ENCODE peak calls at places on chromosome 9, in six cellular contexts. L is cardiac fibroblast; R is stimulated activated CD4-positive, alpha-beta T cell treated with anti-CD3 and anti-CD28 coated beads, Interleukin-4, amount 100 ng/mL, for 24 hours; Z is hypothalamus; K is T-helper 22 cell; B is mucosa of gallbladder. I is an unnamed sample.

GRCh38 chr9:77495834-77496671 is 152.1 kb downstream of the GNA14 start:
- DNase-seq in L (peak), R (no peak), Z (no peak), K (no peak), B (no peak), I (no peak)

GRCh38 chr9:90991953-90992352 is 190.3 kb downstream of the SYK start:
- DNase-seq in L (peak), R (no peak), Z (no peak), K (no peak), B (no peak), I (no peak)

GRCh38 chr9:105341784-105342183 is 97.3 kb downstream of the SLC44A1 start:
- DNase-seq in L (peak), R (no peak), Z (no peak), K (no peak), B (no peak), I (no peak)

GRCh38 chr9:107367727-107368502 is 84.8 kb downstream of the RAD23B start:
- DNase-seq in L (peak), R (no peak), Z (no peak), K (no peak), B (no peak), I (no peak)

GRCh38 chr9:127711226-127711701 is 4.2 kb downstream of the PTRH1 start:
- DNase-seq in L (no peak), R (no peak), Z (no peak), K (no peak), B (no peak), I (no peak)

GRCh38 chr9:122218070-122218884 is 10.5 kb downstream of the LHX6 start:
- DNase-seq in L (no peak), R (no peak), Z (no peak), K (no peak), B (no peak), I (no peak)

GRCh38 chr9:33076031-33076359 is 479 bp downstream of the SMU1 start:
- DNase-seq in L (no peak), R (no peak), Z (no peak), K (no peak), B (no peak), I (no peak)

GRCh38 chr9:126222363-126222834 is 104.2 kb upstream of the MVB12B start:
- DNase-seq in L (no peak), R (no peak), Z (no peak), K (no peak), B (no peak), I (no peak)

GRCh38 chr9:110638381-110638954 is 30.1 kb upstream of the MUSK start:
- DNase-seq in L (peak), R (no peak), Z (no peak), K (no peak), B (no peak), I (no peak)

GRCh38 chr9:137531099-137531765 is 19.0 kb downstream of the PNPLA7 start:
- DNase-seq in L (no peak), R (no peak), Z (no peak), K (no peak), B (no peak), I (no peak)

GRCh38 chr9:132472599-132472998 is 62.6 kb downstream of the CFAP77 start:
- DNase-seq in L (no peak), R (no peak), Z (no peak), K (no peak), B (no peak), I (no peak)

GRCh38 chr9:132531187-132531586 is 51.2 kb upstream of the BARHL1 start:
- DNase-seq in L (no peak), R (no peak), Z (no peak), K (no peak), B (no peak), I (no peak)